ENCODE peak calls at places on chromosomes 2 and 18, in five cellular contexts. One of them, this sample, is unnamed.

GRCh38 chr18:57121542-57122112 is 25.3 kb upstream of the BOD1L2 start:
- ATAC-seq in PC-3: no peak
- ATAC-seq in right cardiac atrium: no peak
- ATAC-seq in SK-N-SH treated with all-trans-retinoic acid at 6 μM for 48 hours: no peak
- ATAC-seq in activated naive CD4-positive, alpha-beta T cell treated with anti-CD3 and anti-CD28 coated beads, Interleukin-2, amount 50 U/mL, for 72 hours: no peak
- ATAC-seq in this sample: peak

GRCh38 chr2:11813951-11814350 is 67.5 kb downstream of the LPIN1 start:
- ATAC-seq in SK-N-SH treated with all-trans-retinoic acid at 6 μM for 48 hours: no peak
- ATAC-seq in activated naive CD4-positive, alpha-beta T cell treated with anti-CD3 and anti-CD28 coated beads, Interleukin-2, amount 50 U/mL, for 72 hours: no peak
- ATAC-seq in right cardiac atrium: no peak
- ATAC-seq in PC-3: no peak
- ATAC-seq in this sample: no peak

GRCh38 chr2:233413529-233414272 is 59.4 kb downstream of the DGKD start:
- ATAC-seq in activated naive CD4-positive, alpha-beta T cell treated with anti-CD3 and anti-CD28 coated beads, Interleukin-2, amount 50 U/mL, for 72 hours: peak
- ATAC-seq in SK-N-SH treated with all-trans-retinoic acid at 6 μM for 48 hours: peak
- ATAC-seq in PC-3: peak
- ATAC-seq in right cardiac atrium: peak
- ATAC-seq in this sample: no peak

GRCh38 chr2:67295851-67296250 is 101.3 kb upstream of the ETAA1 start:
- ATAC-seq in right cardiac atrium: no peak
- ATAC-seq in activated naive CD4-positive, alpha-beta T cell treated with anti-CD3 and anti-CD28 coated beads, Interleukin-2, amount 50 U/mL, for 72 hours: no peak
- ATAC-seq in SK-N-SH treated with all-trans-retinoic acid at 6 μM for 48 hours: peak
- ATAC-seq in PC-3: peak
- ATAC-seq in this sample: no peak

GRCh38 chr2:189092936-189093335 is 86.6 kb downstream of the COL5A2 start:
- ATAC-seq in SK-N-SH treated with all-trans-retinoic acid at 6 μM for 48 hours: peak
- ATAC-seq in right cardiac atrium: peak
- ATAC-seq in PC-3: no peak
- ATAC-seq in activated naive CD4-positive, alpha-beta T cell treated with anti-CD3 and anti-CD28 coated beads, Interleukin-2, amount 50 U/mL, for 72 hours: no peak
- ATAC-seq in this sample: no peak

GRCh38 chr2:224141304-224141703 is 102.2 kb upstream of the SERPINE2 start:
- ATAC-seq in right cardiac atrium: no peak
- ATAC-seq in activated naive CD4-positive, alpha-beta T cell treated with anti-CD3 and anti-CD28 coated beads, Interleukin-2, amount 50 U/mL, for 72 hours: no peak
- ATAC-seq in SK-N-SH treated with all-trans-retinoic acid at 6 μM for 48 hours: no peak
- ATAC-seq in PC-3: no peak
- ATAC-seq in this sample: no peak

GRCh38 chr2:99028558-99028957 is 92.5 kb upstream of the CRACDL start:
- ATAC-seq in PC-3: no peak
- ATAC-seq in SK-N-SH treated with all-trans-retinoic acid at 6 μM for 48 hours: no peak
- ATAC-seq in right cardiac atrium: no peak
- ATAC-seq in activated naive CD4-positive, alpha-beta T cell treated with anti-CD3 and anti-CD28 coated beads, Interleukin-2, amount 50 U/mL, for 72 hours: no peak
- ATAC-seq in this sample: no peak

GRCh38 chr2:117850015-117850414 is 35.5 kb downstream of the DDX18 start:
- ATAC-seq in PC-3: no peak
- ATAC-seq in SK-N-SH treated with all-trans-retinoic acid at 6 μM for 48 hours: no peak
- ATAC-seq in right cardiac atrium: no peak
- ATAC-seq in activated naive CD4-positive, alpha-beta T cell treated with anti-CD3 and anti-CD28 coated beads, Interleukin-2, amount 50 U/mL, for 72 hours: no peak
- ATAC-seq in this sample: no peak

GRCh38 chr2:240287496-240288086 is 147.1 kb upstream of the OTOS start:
- ATAC-seq in activated naive CD4-positive, alpha-beta T cell treated with anti-CD3 and anti-CD28 coated beads, Interleukin-2, amount 50 U/mL, for 72 hours: no peak
- ATAC-seq in PC-3: no peak
- ATAC-seq in SK-N-SH treated with all-trans-retinoic acid at 6 μM for 48 hours: no peak
- ATAC-seq in right cardiac atrium: peak
- ATAC-seq in this sample: peak

GRCh38 chr18:62566199-62566598 is 43.4 kb downstream of the ZCCHC2 start:
- ATAC-seq in right cardiac atrium: no peak
- ATAC-seq in PC-3: peak
- ATAC-seq in activated naive CD4-positive, alpha-beta T cell treated with anti-CD3 and anti-CD28 coated beads, Interleukin-2, amount 50 U/mL, for 72 hours: no peak
- ATAC-seq in SK-N-SH treated with all-trans-retinoic acid at 6 μM for 48 hours: no peak
- ATAC-seq in this sample: no peak

GRCh38 chr2:69514406-69514805 is 77.2 kb upstream of the NFU1 start:
- ATAC-seq in activated naive CD4-positive, alpha-beta T cell treated with anti-CD3 and anti-CD28 coated beads, Interleukin-2, amount 50 U/mL, for 72 hours: no peak
- ATAC-seq in SK-N-SH treated with all-trans-retinoic acid at 6 μM for 48 hours: no peak
- ATAC-seq in PC-3: no peak
- ATAC-seq in right cardiac atrium: peak
- ATAC-seq in this sample: no peak

GRCh38 chr2:14516844-14517243 is 115.7 kb upstream of the LRATD1 start:
- ATAC-seq in PC-3: peak
- ATAC-seq in right cardiac atrium: no peak
- ATAC-seq in activated naive CD4-positive, alpha-beta T cell treated with anti-CD3 and anti-CD28 coated beads, Interleukin-2, amount 50 U/mL, for 72 hours: no peak
- ATAC-seq in SK-N-SH treated with all-trans-retinoic acid at 6 μM for 48 hours: peak
- ATAC-seq in this sample: no peak